ENCODE peak calls at places on chromosomes 2 and 18, in ten cellular contexts. One of them, this sample, is unnamed.

GRCh38 chr2:67108231-67108630 is 288.9 kb upstream of the ETAA1 start:
- DNase-seq in lower leg skin: no peak
- DNase-seq in H9: no peak
- DNase-seq in breast epithelium: no peak
- DNase-seq in B cell: no peak
- DNase-seq in astrocyte of the cerebellum: no peak
- DNase-seq in neural crest cell: no peak
- DNase-seq in body of pancreas: peak
- DNase-seq in GM23338: no peak
- DNase-seq in spleen: no peak
- DNase-seq in this sample: no peak

GRCh38 chr18:55416791-55417190 is 171.2 kb downstream of the TCF4 start:
- DNase-seq in lower leg skin: no peak
- DNase-seq in H9: no peak
- DNase-seq in breast epithelium: no peak
- DNase-seq in B cell: no peak
- DNase-seq in astrocyte of the cerebellum: no peak
- DNase-seq in neural crest cell: no peak
- DNase-seq in body of pancreas: no peak
- DNase-seq in GM23338: no peak
- DNase-seq in spleen: no peak
- DNase-seq in this sample: no peak

GRCh38 chr2:192139813-192140212 is 54.9 kb downstream of the TMEFF2 start:
- DNase-seq in lower leg skin: no peak
- DNase-seq in H9: no peak
- DNase-seq in breast epithelium: no peak
- DNase-seq in B cell: no peak
- DNase-seq in astrocyte of the cerebellum: no peak
- DNase-seq in neural crest cell: no peak
- DNase-seq in body of pancreas: no peak
- DNase-seq in GM23338: no peak
- DNase-seq in spleen: no peak
- DNase-seq in this sample: no peak

GRCh38 chr2:184835081-184835728 is 236.9 kb downstream of the ZNF804A start:
- DNase-seq in lower leg skin: no peak
- DNase-seq in H9: no peak
- DNase-seq in breast epithelium: no peak
- DNase-seq in B cell: no peak
- DNase-seq in astrocyte of the cerebellum: no peak
- DNase-seq in neural crest cell: no peak
- DNase-seq in body of pancreas: no peak
- DNase-seq in GM23338: no peak
- DNase-seq in spleen: no peak
- DNase-seq in this sample: no peak

GRCh38 chr18:56795381-56795780 is 144.2 kb downstream of the WDR7 start:
- DNase-seq in lower leg skin: no peak
- DNase-seq in H9: no peak
- DNase-seq in breast epithelium: no peak
- DNase-seq in B cell: no peak
- DNase-seq in astrocyte of the cerebellum: no peak
- DNase-seq in neural crest cell: no peak
- DNase-seq in body of pancreas: no peak
- DNase-seq in GM23338: no peak
- DNase-seq in spleen: no peak
- DNase-seq in this sample: no peak

GRCh38 chr2:106183093-106183837 is 10.8 kb downstream of the UXS1 start:
- DNase-seq in lower leg skin: no peak
- DNase-seq in H9: no peak
- DNase-seq in breast epithelium: no peak
- DNase-seq in B cell: no peak
- DNase-seq in astrocyte of the cerebellum: no peak
- DNase-seq in neural crest cell: no peak
- DNase-seq in body of pancreas: no peak
- DNase-seq in GM23338: no peak
- DNase-seq in spleen: no peak
- DNase-seq in this sample: no peak

GRCh38 chr2:190947711-190948251 is 66.2 kb downstream of the STAT1 start:
- DNase-seq in lower leg skin: no peak
- DNase-seq in H9: no peak
- DNase-seq in breast epithelium: no peak
- DNase-seq in B cell: peak
- DNase-seq in astrocyte of the cerebellum: peak
- DNase-seq in neural crest cell: no peak
- DNase-seq in body of pancreas: no peak
- DNase-seq in GM23338: peak
- DNase-seq in spleen: no peak
- DNase-seq in this sample: no peak

GRCh38 chr18:48580782-48581181 is 42.0 kb downstream of the CTIF start:
- DNase-seq in lower leg skin: no peak
- DNase-seq in H9: peak
- DNase-seq in breast epithelium: no peak
- DNase-seq in B cell: no peak
- DNase-seq in astrocyte of the cerebellum: no peak
- DNase-seq in neural crest cell: no peak
- DNase-seq in body of pancreas: no peak
- DNase-seq in GM23338: peak
- DNase-seq in spleen: no peak
- DNase-seq in this sample: no peak

GRCh38 chr2:71066856-71067255 is 1.6 kb upstream of the NAGK start:
- DNase-seq in lower leg skin: no peak
- DNase-seq in H9: no peak
- DNase-seq in breast epithelium: no peak
- DNase-seq in B cell: no peak
- DNase-seq in astrocyte of the cerebellum: no peak
- DNase-seq in neural crest cell: no peak
- DNase-seq in body of pancreas: no peak
- DNase-seq in GM23338: no peak
- DNase-seq in spleen: no peak
- DNase-seq in this sample: no peak

GRCh38 chr2:96809216-96809882 is 6.7 kb upstream of the CNNM3 start:
- DNase-seq in lower leg skin: no peak
- DNase-seq in H9: no peak
- DNase-seq in breast epithelium: no peak
- DNase-seq in B cell: no peak
- DNase-seq in astrocyte of the cerebellum: no peak
- DNase-seq in neural crest cell: no peak
- DNase-seq in body of pancreas: no peak
- DNase-seq in GM23338: no peak
- DNase-seq in spleen: no peak
- DNase-seq in this sample: no peak

GRCh38 chr18:74083071-74083954 is 64.3 kb downstream of the FBXO15 start:
- DNase-seq in lower leg skin: no peak
- DNase-seq in H9: no peak
- DNase-seq in breast epithelium: no peak
- DNase-seq in B cell: no peak
- DNase-seq in astrocyte of the cerebellum: no peak
- DNase-seq in neural crest cell: no peak
- DNase-seq in body of pancreas: no peak
- DNase-seq in GM23338: no peak
- DNase-seq in spleen: no peak
- DNase-seq in this sample: no peak

GRCh38 chr2:133504566-133505505 is 63.4 kb downstream of the NCKAP5 start:
- DNase-seq in lower leg skin: no peak
- DNase-seq in H9: no peak
- DNase-seq in breast epithelium: peak
- DNase-seq in B cell: no peak
- DNase-seq in astrocyte of the cerebellum: peak
- DNase-seq in neural crest cell: no peak
- DNase-seq in body of pancreas: peak
- DNase-seq in GM23338: no peak
- DNase-seq in spleen: no peak
- DNase-seq in this sample: no peak

GRCh38 chr18:34710430-34711386 is 610 bp downstream of the DTNA start:
- DNase-seq in lower leg skin: no peak
- DNase-seq in H9: no peak
- DNase-seq in breast epithelium: no peak
- DNase-seq in B cell: no peak
- DNase-seq in astrocyte of the cerebellum: peak
- DNase-seq in neural crest cell: no peak
- DNase-seq in body of pancreas: no peak
- DNase-seq in GM23338: no peak
- DNase-seq in spleen: no peak
- DNase-seq in this sample: no peak

GRCh38 chr2:161913865-161914264 is 160.2 kb downstream of the DPP4 start:
- DNase-seq in lower leg skin: no peak
- DNase-seq in H9: no peak
- DNase-seq in breast epithelium: no peak
- DNase-seq in B cell: no peak
- DNase-seq in astrocyte of the cerebellum: peak
- DNase-seq in neural crest cell: no peak
- DNase-seq in body of pancreas: no peak
- DNase-seq in GM23338: no peak
- DNase-seq in spleen: no peak
- DNase-seq in this sample: no peak

GRCh38 chr2:203798296-203799157 is 69.0 kb upstream of the CTLA4 start:
- DNase-seq in lower leg skin: no peak
- DNase-seq in H9: no peak
- DNase-seq in breast epithelium: no peak
- DNase-seq in B cell: no peak
- DNase-seq in astrocyte of the cerebellum: no peak
- DNase-seq in neural crest cell: no peak
- DNase-seq in body of pancreas: no peak
- DNase-seq in GM23338: no peak
- DNase-seq in spleen: no peak
- DNase-seq in this sample: no peak

GRCh38 chr2:64157792-64158191 is 13.6 kb upstream of the PELI1 start:
- DNase-seq in lower leg skin: no peak
- DNase-seq in H9: no peak
- DNase-seq in breast epithelium: no peak
- DNase-seq in B cell: no peak
- DNase-seq in astrocyte of the cerebellum: peak
- DNase-seq in neural crest cell: no peak
- DNase-seq in body of pancreas: peak
- DNase-seq in GM23338: no peak
- DNase-seq in spleen: no peak
- DNase-seq in this sample: no peak

GRCh38 chr2:162014751-162015150 is 59.3 kb downstream of the DPP4 start:
- DNase-seq in lower leg skin: no peak
- DNase-seq in H9: no peak
- DNase-seq in breast epithelium: no peak
- DNase-seq in B cell: no peak
- DNase-seq in astrocyte of the cerebellum: no peak
- DNase-seq in neural crest cell: no peak
- DNase-seq in body of pancreas: no peak
- DNase-seq in GM23338: no peak
- DNase-seq in spleen: no peak
- DNase-seq in this sample: no peak

GRCh38 chr2:186431306-186431705 is 54.8 kb upstream of the ZC3H15 start:
- DNase-seq in lower leg skin: no peak
- DNase-seq in H9: no peak
- DNase-seq in breast epithelium: no peak
- DNase-seq in B cell: no peak
- DNase-seq in astrocyte of the cerebellum: no peak
- DNase-seq in neural crest cell: no peak
- DNase-seq in body of pancreas: no peak
- DNase-seq in GM23338: no peak
- DNase-seq in spleen: no peak
- DNase-seq in this sample: no peak

GRCh38 chr2:37026050-37026449 is 58.1 kb downstream of the HEATR5B start:
- DNase-seq in lower leg skin: no peak
- DNase-seq in H9: peak
- DNase-seq in breast epithelium: no peak
- DNase-seq in B cell: no peak
- DNase-seq in astrocyte of the cerebellum: no peak
- DNase-seq in neural crest cell: no peak
- DNase-seq in body of pancreas: no peak
- DNase-seq in GM23338: peak
- DNase-seq in spleen: no peak
- DNase-seq in this sample: peak
- TF ChIP-seq CTCF in lower leg skin: no peak
- TF ChIP-seq CTCF in H9: peak
- TF ChIP-seq CTCF in breast epithelium: no peak
- TF ChIP-seq CTCF in B cell: no peak
- TF ChIP-seq CTCF in astrocyte of the cerebellum: no peak
- TF ChIP-seq CTCF in neural crest cell: peak
- TF ChIP-seq CTCF in body of pancreas: no peak
- TF ChIP-seq CTCF in GM23338: peak
- TF ChIP-seq CTCF in spleen: no peak
- TF ChIP-seq CTCF in this sample: no peak

GRCh38 chr2:86621290-86621943 is 2.2 kb downstream of the RNF103 start:
- DNase-seq in lower leg skin: no peak
- DNase-seq in H9: no peak
- DNase-seq in breast epithelium: no peak
- DNase-seq in B cell: no peak
- DNase-seq in astrocyte of the cerebellum: no peak
- DNase-seq in neural crest cell: no peak
- DNase-seq in body of pancreas: no peak
- DNase-seq in GM23338: no peak
- DNase-seq in spleen: no peak
- DNase-seq in this sample: no peak
- TF ChIP-seq CTCF in lower leg skin: no peak
- TF ChIP-seq CTCF in H9: no peak
- TF ChIP-seq CTCF in breast epithelium: no peak
- TF ChIP-seq CTCF in B cell: peak
- TF ChIP-seq CTCF in astrocyte of the cerebellum: no peak
- TF ChIP-seq CTCF in neural crest cell: peak
- TF ChIP-seq CTCF in body of pancreas: no peak
- TF ChIP-seq CTCF in GM23338: no peak
- TF ChIP-seq CTCF in spleen: no peak
- TF ChIP-seq CTCF in this sample: no peak

GRCh38 chr18:77197073-77197472 is 52.6 kb upstream of the GALR1 start:
- DNase-seq in lower leg skin: no peak
- DNase-seq in H9: peak
- DNase-seq in breast epithelium: no peak
- DNase-seq in B cell: no peak
- DNase-seq in astrocyte of the cerebellum: no peak
- DNase-seq in neural crest cell: no peak
- DNase-seq in body of pancreas: no peak
- DNase-seq in GM23338: peak
- DNase-seq in spleen: no peak
- DNase-seq in this sample: no peak
- TF ChIP-seq CTCF in lower leg skin: no peak
- TF ChIP-seq CTCF in H9: peak
- TF ChIP-seq CTCF in breast epithelium: no peak
- TF ChIP-seq CTCF in B cell: no peak
- TF ChIP-seq CTCF in astrocyte of the cerebellum: no peak
- TF ChIP-seq CTCF in neural crest cell: peak
- TF ChIP-seq CTCF in body of pancreas: no peak
- TF ChIP-seq CTCF in GM23338: peak
- TF ChIP-seq CTCF in spleen: no peak
- TF ChIP-seq CTCF in this sample: no peak

GRCh38 chr2:60252581-60253170 is 300.8 kb downstream of the BCL11A start:
- DNase-seq in lower leg skin: no peak
- DNase-seq in H9: no peak
- DNase-seq in breast epithelium: no peak
- DNase-seq in B cell: no peak
- DNase-seq in astrocyte of the cerebellum: no peak
- DNase-seq in neural crest cell: no peak
- DNase-seq in body of pancreas: no peak
- DNase-seq in GM23338: no peak
- DNase-seq in spleen: no peak
- DNase-seq in this sample: no peak
- TF ChIP-seq CTCF in lower leg skin: no peak
- TF ChIP-seq CTCF in H9: no peak
- TF ChIP-seq CTCF in breast epithelium: no peak
- TF ChIP-seq CTCF in B cell: no peak
- TF ChIP-seq CTCF in astrocyte of the cerebellum: no peak
- TF ChIP-seq CTCF in neural crest cell: no peak
- TF ChIP-seq CTCF in body of pancreas: no peak
- TF ChIP-seq CTCF in GM23338: no peak
- TF ChIP-seq CTCF in spleen: no peak
- TF ChIP-seq CTCF in this sample: no peak